ENCODE peak calls at places on chromosomes 3 and 15, in ten cellular contexts. T, I, K, J, H, S, Z, Y, W and Q are unnamed samples.

GRCh38 chr3:37604336-37604833 is 257.3 kb upstream of the CTDSPL start:
- DNase-seq in T (no peak), I (no peak), K (no peak), J (no peak), H (no peak), S (no peak), Z (no peak), Y (no peak), W (no peak), Q (no peak)

GRCh38 chr3:144394052-144394451 is 422.4 kb downstream of the DIPK2A start:
- DNase-seq in T (no peak), I (no peak), K (no peak), J (no peak), H (no peak), S (peak; percentile 22), Z (no peak), Y (no peak), W (no peak), Q (no peak)

GRCh38 chr3:196163687-196164493 is 47.3 kb downstream of the ZDHHC19 start:
- DNase-seq in T (no peak), I (no peak), K (no peak), J (peak; percentile 85), H (peak; percentile 4), S (no peak), Z (no peak), Y (peak; percentile 88), W (no peak), Q (no peak)

GRCh38 chr3:126348308-126348920 is 8.8 kb downstream of the KLF15 start:
- DNase-seq in T (peak; percentile 78), I (peak; percentile 15), K (peak; percentile 12), J (peak; percentile 24), H (no peak), S (no peak), Z (no peak), Y (no peak), W (peak; percentile 28), Q (no peak)

GRCh38 chr3:142987080-142987700 is 14.2 kb upstream of the U2SURP start:
- DNase-seq in T (no peak), I (no peak), K (peak; percentile 69), J (no peak), H (peak; percentile 53), S (peak; percentile 10), Z (peak; percentile 51), Y (no peak), W (no peak), Q (peak; percentile 27)

GRCh38 chr3:23430781-23431423 is 227.8 kb downstream of the UBE2E2 start:
- DNase-seq in T (no peak), I (no peak), K (no peak), J (no peak), H (no peak), S (no peak), Z (no peak), Y (no peak), W (no peak), Q (no peak)

GRCh38 chr3:50248387-50248786 is 12.4 kb downstream of the GNAI2 start:
- DNase-seq in T (peak; percentile 96), I (peak; percentile 76), K (no peak), J (no peak), H (no peak), S (no peak), Z (no peak), Y (peak; percentile 83), W (no peak), Q (no peak)

GRCh38 chr3:43180027-43180426 is 74.1 kb upstream of the POMGNT2 start:
- DNase-seq in T (no peak), I (no peak), K (peak; percentile 94), J (no peak), H (peak; percentile 47), S (peak; percentile 95), Z (peak; percentile 44), Y (no peak), W (no peak), Q (no peak)

GRCh38 chr3:105368575-105369500 is 2.1 kb downstream of the ALCAM start:
- DNase-seq in T (peak; percentile 89), I (peak; percentile 29), K (peak; percentile 68), J (peak; percentile 84), H (peak; percentile 73), S (peak; percentile 68), Z (peak; percentile 87), Y (peak; percentile 78), W (peak; percentile 78), Q (peak; percentile 85)

GRCh38 chr3:150385296-150386242 is 22.5 kb upstream of the TSC22D2 start:
- DNase-seq in T (no peak), I (no peak), K (no peak), J (no peak), H (peak; percentile 53), S (no peak), Z (no peak), Y (no peak), W (peak; percentile 66), Q (peak; percentile 78)

GRCh38 chr3:86960551-86960950 is 30.4 kb downstream of the VGLL3 start:
- DNase-seq in T (no peak), I (no peak), K (no peak), J (no peak), H (no peak), S (no peak), Z (no peak), Y (no peak), W (no peak), Q (no peak)

GRCh38 chr15:63350178-63350621 is 31.4 kb downstream of the CA12 start:
- DNase-seq in T (no peak), I (peak; percentile 67), K (peak; percentile 39), J (no peak), H (no peak), S (no peak), Z (no peak), Y (no peak), W (no peak), Q (no peak)

GRCh38 chr15:85754993-85755392 is 39.7 kb downstream of the KLHL25 start:
- DNase-seq in T (peak; percentile 52), I (no peak), K (no peak), J (no peak), H (no peak), S (no peak), Z (no peak), Y (no peak), W (no peak), Q (no peak)

GRCh38 chr3:63753567-63753966 is 65.5 kb upstream of the C3orf49 start:
- DNase-seq in T (no peak), I (no peak), K (peak; percentile 51), J (no peak), H (no peak), S (peak; percentile 13), Z (peak; percentile 62), Y (no peak), W (no peak), Q (no peak)

GRCh38 chr3:14460342-14461005 is 58.1 kb downstream of the SLC6A6 start:
- DNase-seq in T (no peak), I (peak; percentile 73), K (peak; percentile 98), J (no peak), H (no peak), S (peak; percentile 88), Z (no peak), Y (no peak), W (no peak), Q (no peak)

GRCh38 chr15:65937476-65937875 is 68.2 kb downstream of the RAB11A start:
- DNase-seq in T (no peak), I (no peak), K (no peak), J (no peak), H (no peak), S (peak; percentile 16), Z (no peak), Y (no peak), W (no peak), Q (no peak)

DNA sequence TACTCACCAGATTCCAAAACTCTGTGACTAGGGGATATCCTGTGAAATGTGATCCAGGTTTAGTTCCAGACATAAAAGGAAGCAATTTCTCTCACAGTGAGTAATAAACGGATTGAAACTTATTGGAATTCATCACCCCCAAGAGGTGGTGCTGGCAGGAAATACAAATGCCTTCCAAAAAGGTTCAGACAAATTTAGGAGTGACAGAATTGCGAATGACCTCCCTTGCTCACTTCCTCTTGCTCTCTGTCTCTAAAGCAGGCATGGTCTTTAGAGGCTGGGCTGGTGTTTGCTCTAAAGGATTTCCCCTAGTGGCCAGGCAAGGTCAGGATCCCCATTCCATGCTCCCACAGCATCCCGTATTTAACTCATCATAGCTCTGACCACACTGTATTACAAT is 449.4 kb upstream of the PPP2R3A start:
- DNase-seq in T (no peak), I (no peak), K (no peak), J (no peak), H (no peak), S (peak; percentile 5), Z (no peak), Y (no peak), W (no peak), Q (no peak)
- TF ChIP-seq CTCF in T (no peak), I (no peak), K (no peak), J (no peak), H (no peak), S (peak; percentile 69), Z (no peak), Y (no peak), W (no peak), Q (no peak)

DNA sequence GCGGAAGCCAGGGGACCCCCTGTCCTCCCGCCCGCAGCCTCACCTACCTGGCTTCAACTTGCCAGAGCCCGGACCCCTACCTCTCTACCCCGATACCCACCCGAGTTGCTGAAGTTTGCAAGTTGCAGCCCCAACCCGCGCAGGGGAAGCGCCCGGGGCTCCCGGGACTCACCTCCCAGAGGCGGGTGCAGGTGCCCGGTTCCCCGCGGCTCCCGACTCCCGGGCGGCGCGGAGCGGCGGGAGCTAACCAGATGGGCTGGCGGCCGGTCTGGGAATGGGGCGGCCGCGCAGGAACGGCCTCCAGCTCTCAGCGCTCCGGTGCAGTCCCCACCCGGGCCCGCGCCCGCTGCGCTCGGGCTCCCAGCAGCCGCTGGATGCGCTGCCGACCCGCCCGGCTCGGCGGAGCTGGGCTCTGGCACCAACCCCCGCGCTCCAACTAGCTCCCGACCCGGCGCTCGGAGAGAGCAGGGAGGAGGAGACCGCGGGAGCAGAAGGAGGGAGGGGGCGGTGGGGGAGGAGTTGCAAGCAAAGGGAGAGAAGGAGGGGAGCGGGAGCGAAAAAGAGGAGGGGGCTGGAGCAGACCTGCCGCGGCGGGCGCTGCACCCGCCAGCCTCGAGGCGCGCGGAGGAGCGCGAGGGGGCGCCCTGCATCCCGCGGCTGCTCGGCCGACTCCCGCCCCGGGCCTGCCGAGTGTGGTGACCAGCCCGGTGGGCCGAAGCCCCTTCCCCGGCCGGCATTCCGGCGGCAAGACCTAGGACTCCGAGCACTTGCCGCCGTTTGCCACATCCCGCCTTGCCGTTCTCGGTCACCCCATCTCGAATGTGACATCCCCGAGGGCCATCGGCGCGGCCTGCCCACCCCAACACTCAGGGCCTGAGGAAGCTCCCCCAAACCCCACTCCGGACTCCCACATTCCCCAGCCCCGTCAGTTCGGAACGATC is at the start of gene SEMA5B:
- DNase-seq in T (peak; percentile 84), I (no peak), K (no peak), J (peak; percentile 46), H (peak; percentile 74), S (no peak), Z (peak; percentile 70), Y (peak; percentile 79), W (no peak), Q (peak; percentile 16)
- TF ChIP-seq CTCF in T (no peak), I (no peak), K (no peak), J (peak; percentile 48), H (peak; percentile 40), S (no peak), Z (peak; percentile 55), Y (peak; percentile 19), W (peak; percentile 45), Q (peak; percentile 5)

GRCh38 chr15:89230277-89230676 is 8.9 kb upstream of the RLBP1 start:
- DNase-seq in T (peak; percentile 60), I (no peak), K (no peak), J (no peak), H (no peak), S (peak; percentile 11), Z (no peak), Y (no peak), W (no peak), Q (no peak)
- TF ChIP-seq CTCF in T (no peak), I (no peak), K (peak; percentile 19), J (no peak), H (no peak), S (peak; percentile 49), Z (no peak), Y (no peak), W (no peak), Q (peak; percentile 3)

GRCh38 chr3:34683851-34684250 is 885.4 kb downstream of the PDCD6IP start:
- DNase-seq in T (no peak), I (peak; percentile 51), K (peak; percentile 71), J (peak; percentile 76), H (peak; percentile 4), S (peak; percentile 50), Z (peak; percentile 82), Y (no peak), W (no peak), Q (no peak)
- TF ChIP-seq CTCF in T (no peak), I (peak; percentile 70), K (peak; percentile 71), J (peak; percentile 56), H (peak; percentile 15), S (peak; percentile 72), Z (peak; percentile 75), Y (peak; percentile 45), W (peak; percentile 36), Q (peak; percentile 69)